ENCODE peak calls at places on chromosome 10, in seven cellular contexts. K, H, W, D, R, Y and U are unnamed samples.

GRCh38 chr10:29473411-29474100 is 161.2 kb downstream of the SVIL start:
- DNase-seq in D (no peak), K (no peak), H (no peak), Y (no peak), W (no peak), R (no peak), U (no peak)

GRCh38 chr10:130353928-130354327 is 217.7 kb downstream of the GLRX3 start:
- DNase-seq in K (no peak), R (no peak), Y (no peak), H (no peak), D (no peak), W (no peak), U (no peak)

GRCh38 chr10:127834791-127835190 is 58.0 kb downstream of the CLRN3 start:
- DNase-seq in R (no peak), K (no peak), W (no peak), Y (no peak), D (no peak), H (no peak), U (no peak)

GRCh38 chr10:97974526-97975525 is 55.6 kb downstream of the CRTAC1 start:
- DNase-seq in Y (peak; percentile 28), D (no peak), H (no peak), R (no peak), W (no peak), K (no peak), U (no peak)

GRCh38 chr10:133135116-133135465 is 24.9 kb upstream of the KNDC1 start:
- DNase-seq in Y (no peak), K (no peak), W (no peak), R (no peak), H (no peak), D (no peak), U (no peak)

GRCh38 chr10:100737359-100738054 is 7.9 kb upstream of the PAX2 start:
- DNase-seq in Y (no peak), D (peak; percentile 47), K (no peak), R (no peak), H (no peak), W (no peak), U (peak; percentile 30)

GRCh38 chr10:79051766-79052165 is 17.0 kb upstream of the ZMIZ1 start:
- DNase-seq in K (peak; percentile 7), D (no peak), W (no peak), R (no peak), H (no peak), Y (no peak), U (no peak)

GRCh38 chr10:109906346-109906745 is 17.0 kb downstream of the XPNPEP1 start:
- DNase-seq in H (no peak), W (no peak), D (no peak), Y (no peak), K (no peak), R (no peak), U (no peak)

GRCh38 chr10:84360634-84361365 is 32.4 kb downstream of the CCSER2 start:
- DNase-seq in Y (no peak), H (no peak), K (no peak), R (peak; percentile 16), W (no peak), D (peak; percentile 55), U (peak; percentile 10)

GRCh38 chr10:14478201-14478600 is 147.5 kb upstream of the FRMD4A start:
- DNase-seq in Y (no peak), H (no peak), R (no peak), W (no peak), K (no peak), D (peak; percentile 15), U (no peak)